ENCODE peak calls at places on chromosomes 2 and 18, in eight cellular contexts. U, A, D, T, I, Y, S and C are unnamed samples.
A peak's percentile ranks its signal among the peaks of the same experiment; 100 is the strongest.

GRCh38 chr2:215010390-215010789 is 128.0 kb downstream of the ABCA12 start:
- DNase-seq in U (no peak), A (no peak), D (no peak), T (no peak), I (no peak), Y (no peak), S (no peak), C (no peak)

GRCh38 chr18:44601447-44601846 is 79.2 kb upstream of the SETBP1 start:
- DNase-seq in U (no peak), A (no peak), D (no peak), T (peak; percentile 85), I (no peak), Y (no peak), S (no peak), C (peak; percentile 55)

GRCh38 chr2:33094303-33094702 is 147.6 kb downstream of the LTBP1 start:
- DNase-seq in U (no peak), A (no peak), D (no peak), T (no peak), I (no peak), Y (no peak), S (no peak), C (no peak)

GRCh38 chr18:48031641-48032040 is 101.2 kb upstream of the SMAD2 start:
- DNase-seq in U (peak; percentile 40), A (no peak), D (no peak), T (no peak), I (no peak), Y (no peak), S (no peak), C (no peak)

GRCh38 chr2:30862054-30862651 is 54.9 kb upstream of the CAPN13 start:
- DNase-seq in U (no peak), A (peak; percentile 59), D (peak; percentile 24), T (peak; percentile 30), I (peak; percentile 62), Y (peak; percentile 64), S (peak; percentile 58), C (peak; percentile 87)

GRCh38 chr2:220736778-220737177 is 835.3 kb downstream of the EPHA4 start:
- DNase-seq in U (no peak), A (no peak), D (no peak), T (no peak), I (no peak), Y (no peak), S (peak; percentile 28), C (no peak)

GRCh38 chr2:208142925-208143799 is 2.8 kb downstream of the CRYGB start:
- DNase-seq in U (no peak), A (no peak), D (no peak), T (no peak), I (no peak), Y (no peak), S (peak; percentile 50), C (no peak)

GRCh38 chr2:25314514-25315315 is 27.0 kb downstream of the DNMT3A start:
- DNase-seq in U (peak; percentile 77), A (peak; percentile 60), D (peak; percentile 56), T (peak; percentile 55), I (peak; percentile 88), Y (peak; percentile 60), S (peak; percentile 91), C (peak; percentile 84)

GRCh38 chr2:239369631-239370161 is 31.1 kb downstream of the HDAC4 start:
- DNase-seq in U (peak; percentile 73), A (no peak), D (no peak), T (no peak), I (no peak), Y (no peak), S (no peak), C (no peak)

GRCh38 chr2:166167451-166167850 is 39.6 kb upstream of the SCN1A start:
- DNase-seq in U (no peak), A (no peak), D (no peak), T (peak; percentile 74), I (no peak), Y (no peak), S (no peak), C (no peak)

GRCh38 chr2:27638709-27639108 is 9.9 kb downstream of the GPN1 start:
- DNase-seq in U (no peak), A (no peak), D (no peak), T (peak; percentile 95), I (no peak), Y (no peak), S (no peak), C (no peak)

GRCh38 chr2:16055848-16056580 is 115.7 kb downstream of the MYCN start:
- DNase-seq in U (no peak), A (no peak), D (no peak), T (no peak), I (no peak), Y (no peak), S (no peak), C (no peak)

GRCh38 chr18:44320619-44321460 is 359.8 kb upstream of the SETBP1 start:
- DNase-seq in U (no peak), A (no peak), D (no peak), T (no peak), I (no peak), Y (no peak), S (peak; percentile 46), C (no peak)

GRCh38 chr2:12141618-12142220 is 395.3 kb downstream of the LPIN1 start:
- DNase-seq in U (no peak), A (no peak), D (no peak), T (no peak), I (no peak), Y (no peak), S (no peak), C (no peak)

DNA sequence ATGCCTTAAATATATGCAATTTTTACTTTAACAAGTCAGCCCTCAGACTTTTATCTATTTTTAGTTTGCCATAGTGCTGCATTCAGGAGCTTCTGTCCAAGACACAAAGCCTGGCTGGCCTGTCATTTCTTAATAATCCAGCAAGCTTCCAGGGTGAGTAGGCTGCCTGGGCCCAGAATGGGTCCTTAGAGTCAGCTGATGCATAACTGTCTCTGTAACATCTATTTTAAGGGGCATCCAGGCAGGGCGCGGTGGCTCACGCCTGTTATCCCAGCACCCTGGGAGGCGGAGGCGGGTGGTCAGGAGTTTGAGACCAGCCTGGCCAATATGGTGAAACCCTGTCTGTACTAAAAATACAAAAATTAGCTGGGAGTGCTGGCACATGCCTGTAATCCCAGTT is 11.8 kb upstream of the GNLY start:
- DNase-seq in U (no peak), A (no peak), D (no peak), T (no peak), I (no peak), Y (no peak), S (no peak), C (no peak)
- H3K27ac ChIP-seq in U (no peak overlapping the region), A (no peak overlapping the region), D (no peak overlapping the region), T (no peak overlapping the region), I (no peak overlapping the region), Y (no peak overlapping the region), S (no peak overlapping the region), C (no peak overlapping the region)

DNA sequence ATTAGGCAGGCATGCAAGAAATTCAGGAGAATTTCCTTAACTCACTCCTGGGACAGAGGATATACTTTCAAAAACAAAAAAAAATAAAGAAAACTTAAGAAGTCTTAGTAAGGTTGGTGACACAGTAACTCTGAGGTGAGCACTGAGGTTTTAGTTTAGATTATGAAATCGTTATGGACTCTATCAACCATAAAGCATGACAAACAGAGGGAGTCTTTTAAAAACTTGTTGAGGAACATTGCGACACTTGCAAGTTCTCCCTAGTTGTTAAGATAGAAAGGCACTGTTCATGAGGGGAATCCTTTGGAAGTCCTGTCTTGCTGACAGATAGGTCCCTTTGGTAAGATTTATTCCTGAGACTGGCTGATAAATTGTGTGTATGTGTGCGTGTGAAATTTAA is 194.3 kb upstream of the ERBB4 start:
- DNase-seq in U (no peak), A (no peak), D (no peak), T (no peak), I (no peak), Y (no peak), S (no peak), C (no peak)
- H3K27ac ChIP-seq in U (no peak overlapping the region), A (no peak overlapping the region), D (no peak overlapping the region), T (no peak overlapping the region), I (no peak overlapping the region), Y (no peak overlapping the region), S (no peak overlapping the region), C (no peak overlapping the region)

DNA sequence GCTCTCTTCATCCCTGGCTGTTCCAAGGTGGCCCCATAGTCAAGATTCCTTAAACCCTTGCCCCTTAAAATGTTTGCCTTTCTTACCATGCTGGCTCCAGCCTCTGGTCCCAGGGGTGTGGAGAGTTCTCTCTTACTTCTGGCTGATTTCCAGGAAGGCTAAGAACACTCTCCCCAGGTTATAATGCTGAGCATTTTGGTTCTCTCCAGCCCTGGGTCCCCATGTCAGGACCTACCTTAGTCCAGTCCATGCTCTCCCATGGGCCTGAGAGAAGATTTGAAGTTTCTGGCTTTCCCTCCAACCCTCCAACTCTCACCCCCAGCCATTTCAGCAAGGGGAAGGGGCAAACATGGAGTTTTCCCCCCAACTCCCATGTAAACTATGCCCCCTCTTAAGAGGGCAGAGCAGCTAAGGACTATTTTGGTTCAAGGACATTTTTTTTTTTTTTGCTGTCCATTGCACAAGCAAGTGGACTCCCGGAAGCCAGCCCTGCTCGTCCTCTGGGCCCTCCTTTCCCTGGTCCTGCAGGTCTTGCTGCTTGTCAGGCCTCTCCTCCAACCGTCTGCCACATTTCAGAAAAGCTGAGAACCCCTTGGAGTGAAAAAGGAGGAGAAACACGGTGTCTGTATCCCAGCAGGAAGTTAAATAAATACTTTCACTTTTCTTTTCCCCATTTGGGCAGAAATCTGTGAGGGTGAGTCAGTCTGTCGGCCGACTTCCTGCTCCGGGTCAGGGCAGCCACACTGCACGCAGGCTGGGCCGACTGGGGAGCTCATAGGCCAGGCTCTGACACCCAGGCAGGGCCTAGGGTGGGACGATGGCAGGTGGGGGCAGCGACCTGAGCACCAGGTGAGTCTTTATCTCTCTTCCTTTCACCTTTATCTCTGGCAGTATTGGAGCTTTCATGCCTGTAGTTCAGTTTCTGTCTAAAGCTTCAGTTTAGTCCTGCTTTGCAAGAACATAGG is at the start of gene SP140L:
- DNase-seq in U (peak; percentile 88), A (peak; percentile 55), D (no peak), T (peak; percentile 81), I (peak; percentile 69), Y (peak; percentile 75), S (no peak), C (peak; percentile 72)
- H3K27ac ChIP-seq in U (peak within 1 kb of the TSS; percentile 88), A (no peak within 1 kb of the TSS), D (no peak within 1 kb of the TSS), T (peak within 1 kb of the TSS; percentile 94), I (no peak within 1 kb of the TSS), Y (peak within 1 kb of the TSS; percentile 87), S (no peak within 1 kb of the TSS), C (peak within 1 kb of the TSS; percentile 80)

GRCh38 chr18:9003406-9004100 is 98.9 kb upstream of the NDUFV2 start:
- DNase-seq in U (no peak), A (no peak), D (no peak), T (no peak), I (no peak), Y (no peak), S (no peak), C (no peak)
- H3K27ac ChIP-seq in U (no peak overlapping the region), A (no peak overlapping the region), D (no peak overlapping the region), T (no peak overlapping the region), I (no peak overlapping the region), Y (no peak overlapping the region), S (no peak overlapping the region), C (no peak overlapping the region)

DNA sequence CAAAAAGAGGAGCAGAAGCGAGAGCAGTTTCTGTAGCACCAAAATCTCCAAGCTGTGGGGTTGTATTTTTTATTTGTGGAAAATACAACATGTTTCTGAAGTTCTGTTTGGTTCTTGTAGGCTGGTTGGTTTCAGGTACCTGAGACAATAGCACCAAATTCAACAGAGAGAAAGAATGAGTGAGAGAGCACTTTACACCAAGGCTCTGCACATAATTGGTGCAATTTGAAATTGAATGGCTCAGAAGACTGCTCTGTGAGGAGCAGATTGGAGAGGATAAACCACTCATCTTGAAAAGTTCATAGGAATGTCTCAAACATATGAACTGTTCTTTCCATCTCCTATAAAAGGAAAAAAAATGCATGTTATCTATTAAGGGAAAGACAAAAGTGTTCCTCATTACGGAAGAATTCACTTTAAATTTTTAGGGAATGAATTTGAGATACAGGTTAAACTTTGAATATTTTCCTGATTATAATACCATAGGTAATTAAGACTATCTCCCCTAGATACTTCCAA is 175.1 kb downstream of the ATAD2B start:
- DNase-seq in U (no peak), A (no peak), D (no peak), T (peak; percentile 67), I (no peak), Y (no peak), S (no peak), C (no peak)
- H3K27ac ChIP-seq in U (no peak overlapping the region), A (no peak overlapping the region), D (peak overlapping the region; percentile 7), T (no peak overlapping the region), I (no peak overlapping the region), Y (no peak overlapping the region), S (no peak overlapping the region), C (no peak overlapping the region)